ENCODE peak calls at places on chromosomes 6 and 20, in five cellular contexts. D is foreskin fibroblast, F is upper lobe of right lung, M is HepG2, I is left lung. G is an unnamed sample.

GRCh38 chr6:157229219-157229607 is 94.1 kb downstream of the TMEM242 start:
- DNase-seq in D (no peak), F (no peak), M (no peak), I (no peak), G (no peak)

GRCh38 chr6:143579703-143580102 is 68.2 kb upstream of the FUCA2 start:
- DNase-seq in D (peak; percentile 81), F (no peak), M (no peak), I (no peak), G (no peak)

GRCh38 chr6:131792091-131792496 is 15.7 kb upstream of the ENPP1 start:
- DNase-seq in D (no peak), F (no peak), M (peak; percentile 42), I (no peak), G (no peak)

GRCh38 chr6:25124216-25124615 is 155.0 kb upstream of the CARMIL1 start:
- DNase-seq in D (no peak), F (no peak), M (no peak), I (no peak), G (no peak)

GRCh38 chr20:53899351-53900167 is 170.8 kb downstream of the BCAS1 start:
- DNase-seq in D (peak; percentile 87), F (no peak), M (no peak), I (no peak), G (no peak)

GRCh38 chr6:144063744-144064401 is 31.5 kb downstream of the SF3B5 start:
- DNase-seq in D (peak; percentile 23), F (peak; percentile 97), M (peak; percentile 50), I (peak; percentile 100), G (peak; percentile 70)

GRCh38 chr20:44079291-44079690 is 107.7 kb downstream of the JPH2 start:
- DNase-seq in D (no peak), F (peak; percentile 40), M (no peak), I (peak; percentile 46), G (no peak)

GRCh38 chr6:99002826-99003225 is 55.1 kb upstream of the FBXL4 start:
- DNase-seq in D (no peak), F (no peak), M (no peak), I (no peak), G (no peak)

GRCh38 chr6:24919404-24919892 is 16.3 kb downstream of the RIPOR2 start:
- DNase-seq in D (no peak), F (no peak), M (no peak), I (no peak), G (no peak)

GRCh38 chr6:22765015-22765414 is 195.6 kb downstream of the HDGFL1 start:
- DNase-seq in D (no peak), F (no peak), M (no peak), I (no peak), G (no peak)

GRCh38 chr20:55160022-55160421 is 684.6 kb downstream of the DOK5 start:
- DNase-seq in D (peak; percentile 24), F (no peak), M (no peak), I (no peak), G (no peak)

GRCh38 chr20:20450461-20451027 is 82.6 kb downstream of the INSM1 start:
- DNase-seq in D (no peak), F (no peak), M (no peak), I (no peak), G (no peak)

GRCh38 chr6:130148181-130148580 is 74.6 kb downstream of the SAMD3 start:
- DNase-seq in D (no peak), F (no peak), M (no peak), I (no peak), G (no peak)
- TF ChIP-seq CTCF in D (no peak), F (no peak), M (peak; percentile 38), I (no peak), G (no peak)

GRCh38 chr20:62961310-62961783 is 8.8 kb downstream of the SLC17A9 start:
- DNase-seq in D (no peak), F (no peak), M (no peak), I (peak; percentile 63), G (no peak)
- TF ChIP-seq CTCF in D (no peak), F (no peak), M (peak; percentile 24), I (no peak), G (no peak)

GRCh38 chr6:63351995-63352586 is 32.3 kb upstream of the LGSN start:
- DNase-seq in D (no peak), F (no peak), M (peak; percentile 78), I (no peak), G (no peak)
- TF ChIP-seq CTCF in D (peak; percentile 33), F (peak; percentile 30), M (peak; percentile 68), I (no peak), G (no peak)

DNA sequence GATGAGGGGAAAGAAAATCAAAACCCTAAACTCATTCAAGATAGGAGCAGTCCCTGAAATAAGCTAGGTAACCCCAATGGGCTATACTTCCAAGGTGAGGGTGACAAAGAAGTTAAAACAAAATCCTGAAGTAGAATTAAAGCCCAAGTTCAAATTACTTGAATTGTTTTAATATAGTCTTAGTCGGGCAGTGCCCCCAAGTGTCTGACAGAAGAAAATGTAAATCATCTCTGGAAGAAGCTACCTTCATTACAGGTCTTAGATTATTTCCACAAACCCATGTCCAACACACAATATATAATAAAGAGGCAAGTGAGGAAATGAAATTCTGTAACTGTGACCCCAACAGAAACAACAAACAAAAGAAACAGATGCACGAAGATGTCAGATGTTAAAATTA is 36.8 kb upstream of the L3MBTL3 start:
- DNase-seq in D (peak; percentile 4), F (no peak), M (no peak), I (no peak), G (no peak)
- TF ChIP-seq CTCF in D (peak; percentile 5), F (no peak), M (no peak), I (no peak), G (no peak)

GRCh38 chr20:5785146-5785545 is 34.9 kb downstream of the SHLD1 start:
- DNase-seq in D (no peak), F (no peak), M (no peak), I (no peak), G (no peak)

GRCh38 chr20:5788385-5788895 is 38.2 kb downstream of the SHLD1 start:
- DNase-seq in D (peak; percentile 67), F (peak; percentile 77), M (peak; percentile 94), I (no peak), G (peak; percentile 62)

GRCh38 chr20:5789827-5790226 is 39.6 kb downstream of the SHLD1 start:
- DNase-seq in D (no peak), F (no peak), M (no peak), I (no peak), G (no peak)

GRCh38 chr20:5784735-5785134 is 34.5 kb downstream of the SHLD1 start:
- DNase-seq in D (no peak), F (peak; percentile 72), M (no peak), I (no peak), G (no peak)

DNA sequence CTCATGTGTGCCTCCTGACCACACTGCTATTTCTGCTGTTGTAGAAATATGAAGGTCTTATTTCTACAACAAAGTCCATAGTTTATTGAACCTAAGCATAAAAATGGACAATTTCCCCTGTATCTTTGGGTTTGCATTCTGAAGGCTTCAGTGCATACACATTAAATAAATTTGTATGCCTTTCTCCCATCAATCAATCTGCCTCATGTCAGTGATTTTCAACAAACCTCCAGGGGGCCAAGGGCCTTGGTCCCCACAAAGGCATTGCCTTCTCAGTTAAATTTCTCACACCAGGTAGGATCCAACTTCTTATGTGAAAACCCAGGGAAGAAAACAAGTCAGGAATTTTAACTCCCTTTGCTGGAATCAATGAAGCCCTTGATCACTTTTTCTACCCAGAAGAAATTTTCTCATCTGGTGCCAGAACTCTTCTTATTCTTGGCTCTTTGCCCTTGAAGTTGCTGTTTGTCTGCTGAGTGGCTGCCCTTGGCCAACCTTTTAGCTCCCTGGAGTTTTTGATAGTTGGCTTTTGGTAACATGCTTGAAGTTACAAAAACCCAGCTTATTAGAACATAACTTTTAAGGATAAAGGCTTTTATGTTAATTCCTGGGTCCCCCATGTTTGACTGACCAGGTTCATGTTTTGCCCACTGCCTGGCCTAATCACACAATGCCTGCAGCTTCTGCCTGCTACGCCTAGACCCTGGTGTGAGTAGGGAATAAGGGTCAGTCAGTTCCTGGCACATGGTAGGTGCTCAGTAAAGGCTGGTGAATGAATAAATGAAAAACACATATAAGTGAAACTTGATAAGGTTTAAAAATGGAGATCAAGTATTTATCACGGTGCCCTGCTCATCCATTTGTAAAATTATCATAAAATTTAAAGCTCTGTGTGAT is 37.0 kb downstream of the SHLD1 start:
- DNase-seq in D (peak; percentile 64), F (no peak), M (no peak), I (no peak), G (no peak)
- TF ChIP-seq CTCF in D (no peak), F (no peak), M (no peak), I (no peak), G (no peak)

GRCh38 chr6:149940673-149940984 is 1.2 kb upstream of the ULBP2 start:
- DNase-seq in D (no peak), F (no peak), M (no peak), I (no peak), G (no peak)

GRCh38 chr6:149939909-149940672 is 1.7 kb upstream of the ULBP2 start:
- DNase-seq in D (no peak), F (no peak), M (no peak), I (no peak), G (no peak)

GRCh38 chr6:149941583-149942460 is at the start of gene ULBP2:
- DNase-seq in D (peak; percentile 97), F (peak; percentile 90), M (no peak), I (peak; percentile 87), G (no peak)

GRCh38 chr6:149938571-149939462 is 3.0 kb upstream of the ULBP2 start:
- DNase-seq in D (no peak), F (no peak), M (no peak), I (peak; percentile 77), G (no peak)

DNA sequence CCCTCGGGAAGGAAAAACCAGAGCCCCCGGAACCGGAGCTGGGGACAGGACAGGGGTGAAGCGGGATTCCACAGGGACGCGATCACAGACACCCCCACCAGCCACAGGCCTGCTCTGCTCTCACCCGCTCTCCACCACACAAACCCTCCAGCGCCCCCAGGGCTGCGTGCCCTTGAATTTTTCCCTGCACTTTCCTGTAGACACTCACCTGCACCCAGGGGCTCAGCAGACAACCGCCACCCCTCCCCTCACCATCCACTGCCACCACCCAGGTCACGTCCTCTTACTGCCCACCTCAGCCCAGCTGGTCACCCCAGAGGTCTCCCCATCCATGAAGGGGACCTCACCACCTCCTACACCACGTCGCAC is 631 bp downstream of the ULBP2 start:
- DNase-seq in D (no peak), F (no peak), M (no peak), I (no peak), G (no peak)
- TF ChIP-seq CTCF in D (no peak), F (no peak), M (no peak), I (no peak), G (no peak)

GRCh38 chr6:13539572-13539971 is 34.8 kb upstream of the SIRT5 start:
- DNase-seq in D (no peak), F (no peak), M (no peak), I (no peak), G (no peak)

GRCh38 chr6:13537527-13537897 is 36.9 kb upstream of the SIRT5 start:
- DNase-seq in D (no peak), F (no peak), M (no peak), I (no peak), G (no peak)

GRCh38 chr6:13538084-13538483 is 36.3 kb upstream of the SIRT5 start:
- DNase-seq in D (peak; percentile 21), F (no peak), M (peak; percentile 55), I (no peak), G (no peak)

GRCh38 chr6:13536796-13537526 is 37.4 kb upstream of the SIRT5 start:
- DNase-seq in D (no peak), F (no peak), M (no peak), I (no peak), G (no peak)

GRCh38 chr6:13538600-13538999 is 35.8 kb upstream of the SIRT5 start:
- DNase-seq in D (no peak), F (no peak), M (no peak), I (no peak), G (no peak)
- TF ChIP-seq CTCF in D (no peak), F (no peak), M (no peak), I (no peak), G (no peak)